ENCODE peak calls at places on chromosomes 4 and X, in five cellular contexts. P, X, Z, C and F are unnamed samples.
A peak's percentile ranks its signal among the peaks of the same experiment; 100 is the strongest.

GRCh38 chr4:77595361-77595973 is 10.2 kb upstream of the CXCL13 start:
- DNase-seq in C (no peak), X (no peak), P (peak; percentile 53), Z (no peak), F (no peak)

GRCh38 chr4:165367040-165367439 is 11.8 kb upstream of the CPE start:
- DNase-seq in Z (no peak), X (no peak), P (no peak), C (no peak), F (no peak)

GRCh38 chrX:49165901-49166881 is 3.6 kb downstream of the MAGIX start:
- DNase-seq in Z (peak; percentile 66), C (peak; percentile 79), X (peak; percentile 94), P (peak; percentile 81), F (peak; percentile 86)

GRCh38 chr4:78437608-78438088 is 113.9 kb upstream of the ANXA3 start:
- DNase-seq in X (no peak), Z (no peak), P (no peak), C (no peak), F (no peak)

GRCh38 chrX:65821721-65822496 is 154.5 kb downstream of the MSN start:
- DNase-seq in X (no peak), Z (peak; percentile 10), C (peak; percentile 45), P (peak; percentile 56), F (peak; percentile 2)

GRCh38 chr4:45621926-45622325 is 501.9 kb downstream of the GABRG1 start:
- DNase-seq in P (no peak), X (no peak), C (no peak), Z (no peak), F (no peak)

GRCh38 chrX:100973411-100973810 is 3.9 kb downstream of the ARL13A start:
- DNase-seq in X (no peak), P (no peak), Z (no peak), C (no peak), F (no peak)

GRCh38 chr4:107823870-107824366 is 814 bp upstream of the SGMS2 start:
- DNase-seq in P (no peak), X (no peak), C (no peak), Z (no peak), F (no peak)

GRCh38 chr4:59200992-59201391 is 1999.1 kb upstream of the ADGRL3 start:
- DNase-seq in P (no peak), X (no peak), C (no peak), Z (no peak), F (no peak)

GRCh38 chrX:42975906-42976305 is 197.9 kb upstream of the PPP1R2C start:
- DNase-seq in C (no peak), Z (no peak), P (no peak), X (no peak), F (no peak)

GRCh38 chrX:150692837-150693781 is at the start of gene MTMR1:
- DNase-seq in X (peak; percentile 31), C (peak; percentile 35), P (peak; percentile 67), Z (peak; percentile 35), F (peak; percentile 59)

GRCh38 chr4:19577121-19577520 is 674.6 kb upstream of the SLIT2 start:
- DNase-seq in Z (no peak), C (no peak), X (no peak), P (no peak), F (no peak)

GRCh38 chrX:11371106-11371505 is 77.9 kb downstream of the AMELX start:
- DNase-seq in X (no peak), Z (no peak), C (no peak), P (no peak), F (no peak)

GRCh38 chr4:38275331-38275821 is 315.2 kb downstream of the PTTG2 start:
- DNase-seq in C (peak; percentile 74), P (no peak), X (no peak), Z (no peak), F (no peak)

GRCh38 chr4:48180234-48180633 is 46.2 kb upstream of the TXK start:
- DNase-seq in X (no peak), C (no peak), P (no peak), Z (no peak), F (no peak)

GRCh38 chr4:151522790-151523332 is 113.9 kb downstream of the FHIP1A start:
- DNase-seq in C (no peak), P (no peak), X (no peak), Z (no peak), F (no peak)

GRCh38 chrX:49019050-49019449 is 17.0 kb upstream of the GRIPAP1 start:
- DNase-seq in Z (no peak), X (no peak), C (no peak), P (no peak), F (no peak)

GRCh38 chr4:102492531-102493241 is 8.5 kb upstream of the NFKB1 start:
- DNase-seq in P (no peak), C (no peak), X (no peak), Z (no peak), F (no peak)

GRCh38 chr4:42152507-42153504 is at the start of gene BEND4:
- DNase-seq in Z (no peak), X (no peak), P (no peak), C (no peak), F (no peak)

GRCh38 chrX:112734250-112734649 is 54.5 kb upstream of the LHFPL1 start:
- DNase-seq in X (no peak), P (no peak), Z (no peak), C (no peak), F (no peak)

GRCh38 chr4:71461422-71461821 is 122.6 kb downstream of the SLC4A4 start:
- DNase-seq in P (no peak), C (no peak), X (no peak), Z (no peak), F (no peak)

GRCh38 chr4:83217721-83218522 is 66.7 kb downstream of the COQ2 start:
- DNase-seq in C (peak; percentile 41), P (peak; percentile 61), Z (peak; percentile 69), X (no peak), F (peak; percentile 84)

GRCh38 chr4:164977243-164978164 is at the start of gene TRIM61:
- DNase-seq in Z (peak; percentile 28), X (no peak), P (peak; percentile 78), C (peak; percentile 77), F (peak; percentile 74)

GRCh38 chr4:31391976-31392375 is 671.8 kb downstream of the PCDH7 start:
- DNase-seq in P (no peak), C (no peak), X (no peak), Z (no peak), F (no peak)

GRCh38 chr4:44326716-44327115 is 121.9 kb downstream of the KCTD8 start:
- DNase-seq in C (no peak), X (no peak), P (no peak), Z (no peak), F (no peak)

GRCh38 chr4:74504212-74504611 is 59.3 kb downstream of the AREG start:
- DNase-seq in Z (no peak), C (no peak), X (no peak), P (no peak), F (no peak)

GRCh38 chr4:123415977-123416376 is 19.4 kb downstream of the SPRY1 start:
- DNase-seq in C (no peak), P (peak; percentile 67), X (no peak), Z (no peak), F (peak; percentile 61)